ENCODE peak calls at places on chromosomes 7 and 10, in eight cellular contexts. One of them, this sample, is unnamed.

GRCh38 chr10:56318816-56319215 is 42.2 kb downstream of the ZWINT start:
- DNase-seq in H9: no peak
- DNase-seq in lower leg skin: no peak
- DNase-seq in glutamatergic neuron: no peak
- DNase-seq in stimulated activated CD4-positive, alpha-beta T cell treated with anti-CD3 and anti-CD28 coated beads, Interleukin-1b, Interleukin-23, amount 100 ng/mL, for 48 hours: no peak
- DNase-seq in HS-5: no peak
- DNase-seq in dorsolateral prefrontal cortex: no peak
- DNase-seq in prostate gland: no peak
- DNase-seq in this sample: no peak

GRCh38 chr7:131924857-131925256 is 368.4 kb upstream of the PODXL start:
- DNase-seq in H9: no peak
- DNase-seq in lower leg skin: no peak
- DNase-seq in glutamatergic neuron: no peak
- DNase-seq in stimulated activated CD4-positive, alpha-beta T cell treated with anti-CD3 and anti-CD28 coated beads, Interleukin-1b, Interleukin-23, amount 100 ng/mL, for 48 hours: no peak
- DNase-seq in HS-5: no peak
- DNase-seq in dorsolateral prefrontal cortex: no peak
- DNase-seq in prostate gland: no peak
- DNase-seq in this sample: no peak

GRCh38 chr10:66329116-66329515 is 596.7 kb upstream of the LRRTM3 start:
- DNase-seq in H9: peak
- DNase-seq in lower leg skin: no peak
- DNase-seq in glutamatergic neuron: no peak
- DNase-seq in stimulated activated CD4-positive, alpha-beta T cell treated with anti-CD3 and anti-CD28 coated beads, Interleukin-1b, Interleukin-23, amount 100 ng/mL, for 48 hours: no peak
- DNase-seq in HS-5: no peak
- DNase-seq in dorsolateral prefrontal cortex: no peak
- DNase-seq in prostate gland: no peak
- DNase-seq in this sample: no peak

GRCh38 chr10:114869500-114869899 is 47.9 kb downstream of the FHIP2A start:
- DNase-seq in H9: no peak
- DNase-seq in lower leg skin: no peak
- DNase-seq in glutamatergic neuron: no peak
- DNase-seq in stimulated activated CD4-positive, alpha-beta T cell treated with anti-CD3 and anti-CD28 coated beads, Interleukin-1b, Interleukin-23, amount 100 ng/mL, for 48 hours: no peak
- DNase-seq in HS-5: peak
- DNase-seq in dorsolateral prefrontal cortex: no peak
- DNase-seq in prostate gland: no peak
- DNase-seq in this sample: no peak

GRCh38 chr7:27116962-27117686 is 13.4 kb downstream of the HOXA4 start:
- DNase-seq in H9: no peak
- DNase-seq in lower leg skin: no peak
- DNase-seq in glutamatergic neuron: no peak
- DNase-seq in stimulated activated CD4-positive, alpha-beta T cell treated with anti-CD3 and anti-CD28 coated beads, Interleukin-1b, Interleukin-23, amount 100 ng/mL, for 48 hours: no peak
- DNase-seq in HS-5: no peak
- DNase-seq in dorsolateral prefrontal cortex: no peak
- DNase-seq in prostate gland: no peak
- DNase-seq in this sample: no peak

GRCh38 chr7:73900286-73900685 is 39.3 kb downstream of the TMEM270 start:
- DNase-seq in H9: peak
- DNase-seq in lower leg skin: no peak
- DNase-seq in glutamatergic neuron: peak
- DNase-seq in stimulated activated CD4-positive, alpha-beta T cell treated with anti-CD3 and anti-CD28 coated beads, Interleukin-1b, Interleukin-23, amount 100 ng/mL, for 48 hours: no peak
- DNase-seq in HS-5: no peak
- DNase-seq in dorsolateral prefrontal cortex: no peak
- DNase-seq in prostate gland: no peak
- DNase-seq in this sample: no peak

GRCh38 chr7:87596136-87596535 is 4.5 kb downstream of the ABCB1 start:
- DNase-seq in H9: no peak
- DNase-seq in lower leg skin: no peak
- DNase-seq in glutamatergic neuron: no peak
- DNase-seq in stimulated activated CD4-positive, alpha-beta T cell treated with anti-CD3 and anti-CD28 coated beads, Interleukin-1b, Interleukin-23, amount 100 ng/mL, for 48 hours: no peak
- DNase-seq in HS-5: no peak
- DNase-seq in dorsolateral prefrontal cortex: no peak
- DNase-seq in prostate gland: no peak
- DNase-seq in this sample: no peak

GRCh38 chr7:23490357-23491131 is 20.3 kb upstream of the IGF2BP3 start:
- DNase-seq in H9: no peak
- DNase-seq in lower leg skin: no peak
- DNase-seq in glutamatergic neuron: no peak
- DNase-seq in stimulated activated CD4-positive, alpha-beta T cell treated with anti-CD3 and anti-CD28 coated beads, Interleukin-1b, Interleukin-23, amount 100 ng/mL, for 48 hours: peak
- DNase-seq in HS-5: no peak
- DNase-seq in dorsolateral prefrontal cortex: no peak
- DNase-seq in prostate gland: no peak
- DNase-seq in this sample: peak

GRCh38 chr10:125392140-125392539 is 231.8 kb upstream of the CTBP2 start:
- DNase-seq in H9: no peak
- DNase-seq in lower leg skin: no peak
- DNase-seq in glutamatergic neuron: no peak
- DNase-seq in stimulated activated CD4-positive, alpha-beta T cell treated with anti-CD3 and anti-CD28 coated beads, Interleukin-1b, Interleukin-23, amount 100 ng/mL, for 48 hours: no peak
- DNase-seq in HS-5: no peak
- DNase-seq in dorsolateral prefrontal cortex: no peak
- DNase-seq in prostate gland: no peak
- DNase-seq in this sample: no peak

GRCh38 chr7:139661875-139662274 is 115.9 kb downstream of the HIPK2 start:
- DNase-seq in H9: no peak
- DNase-seq in lower leg skin: no peak
- DNase-seq in glutamatergic neuron: no peak
- DNase-seq in stimulated activated CD4-positive, alpha-beta T cell treated with anti-CD3 and anti-CD28 coated beads, Interleukin-1b, Interleukin-23, amount 100 ng/mL, for 48 hours: no peak
- DNase-seq in HS-5: no peak
- DNase-seq in dorsolateral prefrontal cortex: no peak
- DNase-seq in prostate gland: no peak
- DNase-seq in this sample: no peak

GRCh38 chr7:31858051-31858450 is 171.0 kb downstream of the PPP1R17 start:
- DNase-seq in H9: no peak
- DNase-seq in lower leg skin: no peak
- DNase-seq in glutamatergic neuron: no peak
- DNase-seq in stimulated activated CD4-positive, alpha-beta T cell treated with anti-CD3 and anti-CD28 coated beads, Interleukin-1b, Interleukin-23, amount 100 ng/mL, for 48 hours: no peak
- DNase-seq in HS-5: no peak
- DNase-seq in dorsolateral prefrontal cortex: no peak
- DNase-seq in prostate gland: no peak
- DNase-seq in this sample: no peak

GRCh38 chr10:110138197-110138812 is 69.1 kb upstream of the MXI1 start:
- DNase-seq in H9: no peak
- DNase-seq in lower leg skin: no peak
- DNase-seq in glutamatergic neuron: no peak
- DNase-seq in stimulated activated CD4-positive, alpha-beta T cell treated with anti-CD3 and anti-CD28 coated beads, Interleukin-1b, Interleukin-23, amount 100 ng/mL, for 48 hours: no peak
- DNase-seq in HS-5: peak
- DNase-seq in dorsolateral prefrontal cortex: no peak
- DNase-seq in prostate gland: no peak
- DNase-seq in this sample: peak

GRCh38 chr10:43252166-43252784 is 14.6 kb downstream of the RASGEF1A start:
- DNase-seq in H9: peak
- DNase-seq in lower leg skin: peak
- DNase-seq in glutamatergic neuron: no peak
- DNase-seq in stimulated activated CD4-positive, alpha-beta T cell treated with anti-CD3 and anti-CD28 coated beads, Interleukin-1b, Interleukin-23, amount 100 ng/mL, for 48 hours: no peak
- DNase-seq in HS-5: no peak
- DNase-seq in dorsolateral prefrontal cortex: no peak
- DNase-seq in prostate gland: no peak
- DNase-seq in this sample: no peak

GRCh38 chr10:88974012-88974411 is 16.6 kb upstream of the FAS start:
- DNase-seq in H9: no peak
- DNase-seq in lower leg skin: no peak
- DNase-seq in glutamatergic neuron: no peak
- DNase-seq in stimulated activated CD4-positive, alpha-beta T cell treated with anti-CD3 and anti-CD28 coated beads, Interleukin-1b, Interleukin-23, amount 100 ng/mL, for 48 hours: no peak
- DNase-seq in HS-5: no peak
- DNase-seq in dorsolateral prefrontal cortex: no peak
- DNase-seq in prostate gland: no peak
- DNase-seq in this sample: no peak

GRCh38 chr10:104199567-104199966 is 32.6 kb downstream of the CFAP43 start:
- DNase-seq in H9: no peak
- DNase-seq in lower leg skin: no peak
- DNase-seq in glutamatergic neuron: no peak
- DNase-seq in stimulated activated CD4-positive, alpha-beta T cell treated with anti-CD3 and anti-CD28 coated beads, Interleukin-1b, Interleukin-23, amount 100 ng/mL, for 48 hours: no peak
- DNase-seq in HS-5: no peak
- DNase-seq in dorsolateral prefrontal cortex: no peak
- DNase-seq in prostate gland: no peak
- DNase-seq in this sample: no peak

GRCh38 chr10:127853868-127854768 is 38.6 kb downstream of the CLRN3 start:
- DNase-seq in H9: peak
- DNase-seq in lower leg skin: peak
- DNase-seq in glutamatergic neuron: peak
- DNase-seq in stimulated activated CD4-positive, alpha-beta T cell treated with anti-CD3 and anti-CD28 coated beads, Interleukin-1b, Interleukin-23, amount 100 ng/mL, for 48 hours: peak
- DNase-seq in HS-5: peak
- DNase-seq in dorsolateral prefrontal cortex: peak
- DNase-seq in prostate gland: peak
- DNase-seq in this sample: peak

GRCh38 chr10:128897414-128897928 is 569.6 kb upstream of the MGMT start:
- DNase-seq in H9: no peak
- DNase-seq in lower leg skin: no peak
- DNase-seq in glutamatergic neuron: no peak
- DNase-seq in stimulated activated CD4-positive, alpha-beta T cell treated with anti-CD3 and anti-CD28 coated beads, Interleukin-1b, Interleukin-23, amount 100 ng/mL, for 48 hours: no peak
- DNase-seq in HS-5: no peak
- DNase-seq in dorsolateral prefrontal cortex: no peak
- DNase-seq in prostate gland: no peak
- DNase-seq in this sample: no peak

GRCh38 chr7:102452451-102452850 is 12.2 kb downstream of the ALKBH4 start:
- DNase-seq in H9: no peak
- DNase-seq in lower leg skin: no peak
- DNase-seq in glutamatergic neuron: no peak
- DNase-seq in stimulated activated CD4-positive, alpha-beta T cell treated with anti-CD3 and anti-CD28 coated beads, Interleukin-1b, Interleukin-23, amount 100 ng/mL, for 48 hours: no peak
- DNase-seq in HS-5: no peak
- DNase-seq in dorsolateral prefrontal cortex: no peak
- DNase-seq in prostate gland: no peak
- DNase-seq in this sample: no peak